ENCODE peak calls at places on chromosomes 11 and 22, in four cellular contexts. Z, Y, K and R are unnamed samples.

GRCh38 chr11:109606256-109606655 is 184.3 kb downstream of the C11orf87 start:
- DNase-seq in K (no peak), Y (no peak), Z (no peak), R (no peak)

GRCh38 chr11:36509265-36509664 is 807 bp downstream of the TRAF6 start:
- DNase-seq in Z (no peak), K (no peak), Y (peak), R (no peak)

GRCh38 chr11:30328676-30329075 is 5.8 kb downstream of the ARL14EP start:
- DNase-seq in Z (no peak), Y (no peak), K (no peak), R (no peak)

GRCh38 chr11:69521461-69521860 is 40.0 kb downstream of the LINC01488 start:
- DNase-seq in K (no peak), Y (no peak), Z (no peak), R (no peak)

GRCh38 chr11:25943777-25944661 is 387.9 kb upstream of the ANO3 start:
- DNase-seq in K (no peak), Z (no peak), Y (no peak), R (no peak)

GRCh38 chr11:114123692-114124330 is 64.3 kb downstream of the ZBTB16 start:
- DNase-seq in Y (no peak), K (no peak), Z (no peak), R (no peak)

GRCh38 chr11:134398079-134398444 is 14.0 kb downstream of the B3GAT1 start:
- DNase-seq in K (no peak), Z (no peak), Y (no peak), R (no peak)

GRCh38 chr11:114783805-114784204 is 105.5 kb downstream of the NXPE2 start:
- DNase-seq in Y (no peak), Z (no peak), K (no peak), R (no peak)

GRCh38 chr11:12282676-12283075 is 94.7 kb upstream of the PARVA start:
- DNase-seq in K (no peak), Y (no peak), Z (no peak), R (no peak)

GRCh38 chr11:2977113-2977512 is 15.0 kb downstream of the NAP1L4 start:
- DNase-seq in Z (no peak), K (no peak), Y (no peak), R (no peak)

GRCh38 chr22:44400763-44401060 is 88.0 kb upstream of the SHISAL1 start:
- DNase-seq in K (no peak), Y (no peak), Z (no peak), R (no peak)

GRCh38 chr11:123477205-123477907 is 47.3 kb downstream of the GRAMD1B start:
- DNase-seq in K (no peak), Z (no peak), Y (no peak), R (no peak)

GRCh38 chr22:21564411-21564810 is 3.1 kb upstream of the UBE2L3 start:
- DNase-seq in Z (no peak), K (no peak), Y (no peak), R (no peak)

GRCh38 chr11:1480191-1480554 is 6.4 kb downstream of the MOB2 start:
- DNase-seq in Z (no peak), Y (no peak), K (no peak), R (no peak)

GRCh38 chr11:117761993-117762392 is 35.0 kb downstream of the DSCAML1 start:
- DNase-seq in K (no peak), Y (no peak), Z (no peak), R (no peak)

GRCh38 chr11:75900848-75901247 is 85.8 kb downstream of the UVRAG start:
- DNase-seq in K (no peak), Z (no peak), Y (no peak), R (no peak)

GRCh38 chr11:118620529-118621070 is 13.2 kb downstream of the PHLDB1 start:
- DNase-seq in Z (no peak), Y (no peak), K (no peak), R (no peak)

GRCh38 chr11:123083623-123084029 is 21.7 kb upstream of the HSPA8 start:
- DNase-seq in Y (no peak), Z (peak), K (no peak), R (no peak)

GRCh38 chr22:33227791-33228190 is 169.6 kb upstream of the SYN3 start:
- DNase-seq in Y (no peak), K (no peak), Z (no peak), R (no peak)

GRCh38 chr11:67300256-67300755 is 3.0 kb upstream of the SSH3 start:
- DNase-seq in Z (no peak), Y (no peak), K (no peak), R (no peak)

GRCh38 chr22:23137905-23138520 is 3.8 kb downstream of the RSPH14 start:
- DNase-seq in K (no peak), Z (no peak), Y (peak), R (no peak)

GRCh38 chr22:42688241-42688913 is 32.3 kb downstream of the A4GALT start:
- DNase-seq in Y (no peak), Z (peak), K (no peak), R (no peak)

GRCh38 chr11:241634-242033 is 4.9 kb downstream of the PSMD13 start:
- DNase-seq in K (no peak), Y (no peak), Z (no peak), R (no peak)

GRCh38 chr11:126440792-126441514 is 85.5 kb downstream of the ST3GAL4 start:
- DNase-seq in Z (peak), Y (peak), K (no peak), R (no peak)

GRCh38 chr22:24236656-24237055 is 8.2 kb downstream of the GGT5 start:
- DNase-seq in Z (no peak), K (no peak), Y (no peak), R (no peak)

GRCh38 chr11:9316334-9316733 is 1.9 kb upstream of the TMEM41B start:
- DNase-seq in K (no peak), Z (no peak), Y (no peak), R (no peak)

GRCh38 chr11:110159491-110159890 is 66.3 kb downstream of the ZC3H12C start:
- DNase-seq in K (no peak), Y (no peak), Z (no peak), R (no peak)

GRCh38 chr11:65204143-65204542 is 22.4 kb downstream of the CAPN1 start:
- DNase-seq in Y (no peak), K (no peak), Z (no peak), R (no peak)

GRCh38 chr11:132639986-132640385 is 892.3 kb downstream of the OPCML start:
- DNase-seq in Z (no peak), K (no peak), Y (no peak), R (no peak)

GRCh38 chr22:17633217-17633997 is 4.9 kb upstream of the ATP6V1E1 start:
- DNase-seq in K (no peak), Z (peak), Y (no peak), R (no peak)

GRCh38 chr22:46749682-46750529 is 11.9 kb upstream of the CERK start:
- DNase-seq in Z (no peak), K (no peak), Y (no peak), R (no peak)

GRCh38 chr11:86802601-86803051 is 2.3 kb downstream of the PRSS23 start:
- DNase-seq in Y (no peak), Z (no peak), K (no peak), R (no peak)

GRCh38 chr11:118484405-118484804 is 42.9 kb upstream of the TTC36 start:
- DNase-seq in Z (no peak), K (no peak), Y (no peak), R (no peak)

GRCh38 chr22:34808618-34809017 is 257.3 kb upstream of the ISX start:
- DNase-seq in K (no peak), Y (no peak), Z (no peak), R (no peak)

GRCh38 chr11:114036156-114036811 is 23.2 kb upstream of the ZBTB16 start:
- DNase-seq in Y (no peak), Z (peak), K (no peak), R (no peak)